ENCODE peak calls at places on chromosomes 2 and 18, in six cellular contexts. P is spleen, G is SK-N-SH, B is endothelial cell of umbilical vein, Z is stomach, V is HL-60. U is an unnamed sample.

GRCh38 chr2:238869293-238870124 is 21.6 kb downstream of the TWIST2 start:
- DNase-seq in P (peak; percentile 18), G (no peak), B (no peak), Z (no peak), V (no peak), U (no peak)

GRCh38 chr2:238338710-238339394 is 18.5 kb downstream of the TRAF3IP1 start:
- DNase-seq in P (no peak), G (no peak), B (no peak), Z (no peak), V (no peak), U (no peak)

GRCh38 chr2:108911807-108912628 is 77.0 kb downstream of the EDAR start:
- DNase-seq in P (peak; percentile 64), G (peak; percentile 23), B (no peak), Z (peak; percentile 7), V (no peak), U (no peak)

GRCh38 chr2:190270298-190270697 is 49.3 kb downstream of the HIBCH start:
- DNase-seq in P (no peak), G (no peak), B (no peak), Z (no peak), V (no peak), U (no peak)

GRCh38 chr18:73419531-73419930 is 551.7 kb upstream of the NETO1 start:
- DNase-seq in P (no peak), G (no peak), B (no peak), Z (no peak), V (no peak), U (no peak)

GRCh38 chr2:871926-872680 is 78.5 kb upstream of the SNTG2 start:
- DNase-seq in P (no peak), G (no peak), B (no peak), Z (peak; percentile 19), V (no peak), U (no peak)

GRCh38 chr2:235518317-235519090 is 24.7 kb downstream of the AGAP1 start:
- DNase-seq in P (peak; percentile 75), G (no peak), B (peak; percentile 85), Z (no peak), V (no peak), U (no peak)

GRCh38 chr2:55743583-55743982 is 49.9 kb upstream of the PNPT1 start:
- DNase-seq in P (no peak), G (no peak), B (no peak), Z (no peak), V (no peak), U (no peak)

GRCh38 chr2:27833931-27834330 is 56.3 kb downstream of the RBKS start:
- DNase-seq in P (no peak), G (no peak), B (no peak), Z (no peak), V (no peak), U (no peak)

GRCh38 chr2:207408086-207408794 is 121.5 kb upstream of the CREB1 start:
- DNase-seq in P (no peak), G (no peak), B (no peak), Z (peak; percentile 72), V (no peak), U (no peak)

GRCh38 chr18:3453540-3454364 is 3.8 kb downstream of the TGIF1 start:
- DNase-seq in P (peak; percentile 79), G (no peak), B (peak; percentile 97), Z (peak; percentile 41), V (peak; percentile 70), U (no peak)

GRCh38 chr2:174342600-174343342 is 8.0 kb downstream of the SP9 start:
- DNase-seq in P (peak; percentile 78), G (no peak), B (peak; percentile 23), Z (no peak), V (no peak), U (no peak)

GRCh38 chr2:174341995-174342571 is 7.3 kb downstream of the SP9 start:
- DNase-seq in P (peak; percentile 80), G (peak; percentile 63), B (no peak), Z (no peak), V (no peak), U (no peak)

GRCh38 chr2:174339971-174340399 is 5.2 kb downstream of the SP9 start:
- DNase-seq in P (no peak), G (no peak), B (no peak), Z (no peak), V (no peak), U (no peak)

GRCh38 chr2:174340400-174341300 is 5.9 kb downstream of the SP9 start:
- DNase-seq in P (peak; percentile 78), G (peak; percentile 74), B (no peak), Z (no peak), V (no peak), U (no peak)

DNA sequence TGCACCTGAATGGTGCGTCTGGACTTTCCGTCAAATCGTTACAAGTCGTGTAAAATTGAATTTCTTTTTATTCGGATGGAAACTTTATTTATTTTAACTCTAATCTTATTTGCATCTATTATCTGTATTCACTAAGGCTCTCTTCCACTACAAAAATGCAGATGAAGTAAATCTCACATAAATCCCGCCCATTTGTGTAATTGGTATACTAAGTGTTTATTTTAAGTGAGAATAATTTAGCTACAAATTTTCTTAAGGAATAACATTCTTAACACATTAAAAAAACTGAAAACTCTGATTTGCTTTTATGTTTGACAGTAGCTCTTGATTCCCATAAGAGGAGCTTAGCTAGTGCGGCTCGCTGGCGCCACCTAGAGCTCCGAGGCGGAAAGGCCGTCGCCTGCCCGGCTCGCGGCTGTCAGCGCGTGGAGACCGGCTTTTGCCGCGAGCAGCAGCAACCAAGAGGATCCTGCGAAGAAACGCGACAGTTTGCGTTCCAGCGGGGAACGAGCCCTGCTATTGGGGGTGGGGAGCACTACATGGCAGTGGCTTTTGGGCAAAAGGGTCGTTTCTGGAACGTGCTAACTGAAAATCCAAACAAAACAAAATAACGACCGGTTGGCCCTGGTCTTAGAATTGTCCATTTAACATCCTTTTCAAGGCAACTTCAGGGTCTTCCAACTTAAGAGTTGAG is 6.7 kb downstream of the SP9 start:
- DNase-seq in P (peak; percentile 98), G (peak; percentile 90), B (peak; percentile 90), Z (peak; percentile 91), V (peak; percentile 84), U (peak; percentile 65)
- TF ChIP-seq POLR2AphosphoS5 in P (peak; percentile 29), G (no peak), B (no peak), Z (peak; percentile 85), V (no peak), U (no peak)

GRCh38 chr18:63677490-63678225 is 16.0 kb upstream of the SERPINB3 start:
- DNase-seq in P (no peak), G (no peak), B (no peak), Z (no peak), V (peak; percentile 68), U (no peak)
- TF ChIP-seq POLR2AphosphoS5 in P (no peak), G (no peak), B (no peak), Z (no peak), V (no peak), U (no peak)

GRCh38 chr2:174161490-174161889 is 86.8 kb downstream of the OLA1 start:
- DNase-seq in P (no peak), G (no peak), B (no peak), Z (no peak), V (no peak), U (no peak)

GRCh38 chr2:174169372-174169771 is 79.0 kb downstream of the OLA1 start:
- DNase-seq in P (no peak), G (no peak), B (no peak), Z (no peak), V (no peak), U (no peak)

GRCh38 chr2:174171686-174172445 is 76.5 kb downstream of the OLA1 start:
- DNase-seq in P (no peak), G (no peak), B (no peak), Z (no peak), V (no peak), U (no peak)

GRCh38 chr2:174166261-174166660 is 82.1 kb downstream of the OLA1 start:
- DNase-seq in P (no peak), G (no peak), B (no peak), Z (no peak), V (no peak), U (no peak)
- TF ChIP-seq POLR2AphosphoS5 in P (no peak), G (no peak), B (no peak), Z (no peak), V (no peak), U (no peak)

GRCh38 chr2:30147196-30147714 is 448 bp downstream of the YPEL5 start:
- DNase-seq in P (peak; percentile 92), G (no peak), B (no peak), Z (peak; percentile 30), V (peak; percentile 9), U (no peak)
- TF ChIP-seq POLR2AphosphoS5 in P (no peak), G (no peak), B (no peak), Z (no peak), V (no peak), U (no peak)

DNA sequence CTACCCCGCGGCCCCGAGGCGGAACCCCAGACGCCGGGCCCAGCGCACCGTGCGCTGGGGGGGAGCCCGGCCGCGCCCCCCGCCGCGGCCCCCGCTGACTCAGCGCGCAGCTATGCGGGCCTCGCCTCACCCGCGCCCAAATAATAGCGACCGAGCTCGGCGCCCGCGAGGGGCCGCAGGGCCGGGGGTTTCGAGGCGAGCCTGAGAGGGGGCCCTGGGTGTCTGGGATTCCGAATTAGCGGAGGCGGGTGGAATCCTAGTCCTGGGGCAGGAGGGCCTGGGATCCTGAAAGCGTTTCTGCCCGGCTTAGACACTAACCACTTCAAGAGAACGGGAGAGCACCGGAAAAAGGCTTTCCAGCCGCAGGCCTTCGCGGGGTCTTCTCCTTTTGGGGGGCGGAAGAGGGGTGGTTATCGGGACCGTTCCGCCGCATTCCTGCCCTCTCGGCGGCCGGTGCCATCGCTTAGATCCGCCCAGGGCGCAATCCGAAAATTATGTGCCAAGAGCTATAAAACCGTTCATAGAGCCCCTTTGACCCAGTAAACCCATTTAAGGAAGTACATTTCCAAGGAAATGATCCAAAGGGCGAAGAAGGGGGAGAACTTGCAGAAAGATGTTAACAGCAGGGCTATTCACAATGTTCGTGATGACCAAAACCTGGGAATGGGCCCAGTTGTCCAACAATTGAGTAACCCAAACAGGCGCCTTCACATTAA is 678 bp upstream of the ROCK2 start:
- DNase-seq in P (no peak), G (no peak), B (peak; percentile 80), Z (peak; percentile 51), V (peak; percentile 23), U (no peak)
- TF ChIP-seq POLR2AphosphoS5 in P (peak; percentile 70), G (no peak), B (no peak), Z (peak; percentile 43), V (no peak), U (no peak)

GRCh38 chr2:224910535-224910934 is 131.7 kb downstream of the DOCK10 start:
- DNase-seq in P (no peak), G (peak; percentile 17), B (peak; percentile 82), Z (no peak), V (no peak), U (no peak)

GRCh38 chr2:224904390-224904789 is 137.9 kb downstream of the DOCK10 start:
- DNase-seq in P (no peak), G (no peak), B (no peak), Z (no peak), V (no peak), U (no peak)

GRCh38 chr2:224915126-224915525 is 127.1 kb downstream of the DOCK10 start:
- DNase-seq in P (no peak), G (no peak), B (no peak), Z (no peak), V (no peak), U (no peak)

GRCh38 chr2:224908820-224909219 is 133.4 kb downstream of the DOCK10 start:
- DNase-seq in P (no peak), G (no peak), B (no peak), Z (no peak), V (no peak), U (no peak)

GRCh38 chr2:224909885-224910517 is 132.3 kb downstream of the DOCK10 start:
- DNase-seq in P (no peak), G (peak; percentile 65), B (peak; percentile 49), Z (peak; percentile 35), V (peak; percentile 62), U (no peak)
- TF ChIP-seq POLR2AphosphoS5 in P (peak; percentile 66), G (no peak), B (no peak), Z (no peak), V (no peak), U (no peak)